ENCODE peak calls at places on chromosomes 7 and 10, in five cellular contexts. One of them, this sample, is unnamed.

GRCh38 chr7:87413029-87413428 is 62.5 kb downstream of the ABCB4 start:
- DNase-seq in fibroblast of lung: peak; percentile 45
- DNase-seq in PC-3: no peak
- DNase-seq in lower lobe of right lung: no peak
- DNase-seq in GM23338: no peak
- DNase-seq in this sample: no peak

GRCh38 chr10:27687326-27687725 is 58.3 kb downstream of the MKX start:
- DNase-seq in fibroblast of lung: peak; percentile 9
- DNase-seq in PC-3: peak; percentile 1
- DNase-seq in lower lobe of right lung: no peak
- DNase-seq in GM23338: no peak
- DNase-seq in this sample: no peak

GRCh38 chr7:106140406-106141173 is 28.5 kb upstream of the SYPL1 start:
- DNase-seq in fibroblast of lung: no peak
- DNase-seq in PC-3: no peak
- DNase-seq in lower lobe of right lung: no peak
- DNase-seq in GM23338: no peak
- DNase-seq in this sample: no peak

GRCh38 chr7:27122075-27122910 is 8.3 kb downstream of the HOXA4 start:
- DNase-seq in fibroblast of lung: peak; percentile 41
- DNase-seq in PC-3: no peak
- DNase-seq in lower lobe of right lung: no peak
- DNase-seq in GM23338: peak; percentile 47
- DNase-seq in this sample: no peak

GRCh38 chr10:43196981-43197833 is 59.0 kb downstream of the CSGALNACT2 start:
- DNase-seq in fibroblast of lung: no peak
- DNase-seq in PC-3: no peak
- DNase-seq in lower lobe of right lung: peak; percentile 35
- DNase-seq in GM23338: no peak
- DNase-seq in this sample: no peak

GRCh38 chr7:71829499-71829898 is 582.6 kb downstream of the CALN1 start:
- DNase-seq in fibroblast of lung: no peak
- DNase-seq in PC-3: no peak
- DNase-seq in lower lobe of right lung: no peak
- DNase-seq in GM23338: no peak
- DNase-seq in this sample: no peak

GRCh38 chr7:128863433-128863989 is 855 bp downstream of the ATP6V1F start:
- DNase-seq in fibroblast of lung: peak; percentile 75
- DNase-seq in PC-3: peak; percentile 69
- DNase-seq in lower lobe of right lung: no peak
- DNase-seq in GM23338: peak; percentile 90
- DNase-seq in this sample: peak; percentile 61

GRCh38 chr10:61992059-61992460 is 90.6 kb downstream of the ARID5B start:
- DNase-seq in fibroblast of lung: peak; percentile 72
- DNase-seq in PC-3: no peak
- DNase-seq in lower lobe of right lung: no peak
- DNase-seq in GM23338: no peak
- DNase-seq in this sample: no peak

GRCh38 chr10:118960166-118961090 is 69.1 kb upstream of the NANOS1 start:
- DNase-seq in fibroblast of lung: no peak
- DNase-seq in PC-3: peak; percentile 83
- DNase-seq in lower lobe of right lung: no peak
- DNase-seq in GM23338: no peak
- DNase-seq in this sample: no peak

GRCh38 chr10:34305189-34305588 is 509.9 kb downstream of the PARD3 start:
- DNase-seq in fibroblast of lung: no peak
- DNase-seq in PC-3: peak; percentile 70
- DNase-seq in lower lobe of right lung: peak; percentile 86
- DNase-seq in GM23338: peak; percentile 96
- DNase-seq in this sample: no peak

GRCh38 chr7:143892527-143893300 is 9.3 kb downstream of the TCAF1 start:
- DNase-seq in fibroblast of lung: peak; percentile 62
- DNase-seq in PC-3: peak; percentile 74
- DNase-seq in lower lobe of right lung: no peak
- DNase-seq in GM23338: peak; percentile 81
- DNase-seq in this sample: no peak

GRCh38 chr10:92208736-92209135 is 82.1 kb downstream of the CPEB3 start:
- DNase-seq in fibroblast of lung: peak; percentile 27
- DNase-seq in PC-3: peak; percentile 43
- DNase-seq in lower lobe of right lung: no peak
- DNase-seq in GM23338: no peak
- DNase-seq in this sample: peak; percentile 37

GRCh38 chr7:36157506-36158320 is 4.7 kb downstream of the EEPD1 start:
- DNase-seq in fibroblast of lung: no peak
- DNase-seq in PC-3: peak; percentile 77
- DNase-seq in lower lobe of right lung: no peak
- DNase-seq in GM23338: no peak
- DNase-seq in this sample: no peak

GRCh38 chr7:74254858-74255379 is 720 bp upstream of the RFC2 start:
- DNase-seq in fibroblast of lung: no peak
- DNase-seq in PC-3: no peak
- DNase-seq in lower lobe of right lung: no peak
- DNase-seq in GM23338: no peak
- DNase-seq in this sample: no peak

GRCh38 chr7:114026486-114027089 is 107.8 kb upstream of the PPP1R3A start:
- DNase-seq in fibroblast of lung: peak; percentile 76
- DNase-seq in PC-3: peak; percentile 82
- DNase-seq in lower lobe of right lung: no peak
- DNase-seq in GM23338: peak; percentile 86
- DNase-seq in this sample: no peak
- TF ChIP-seq CTCF in fibroblast of lung: peak; percentile 57
- TF ChIP-seq CTCF in PC-3: peak; percentile 65
- TF ChIP-seq CTCF in lower lobe of right lung: peak; percentile 67
- TF ChIP-seq CTCF in GM23338: peak; percentile 67
- TF ChIP-seq CTCF in this sample: peak; percentile 55

DNA sequence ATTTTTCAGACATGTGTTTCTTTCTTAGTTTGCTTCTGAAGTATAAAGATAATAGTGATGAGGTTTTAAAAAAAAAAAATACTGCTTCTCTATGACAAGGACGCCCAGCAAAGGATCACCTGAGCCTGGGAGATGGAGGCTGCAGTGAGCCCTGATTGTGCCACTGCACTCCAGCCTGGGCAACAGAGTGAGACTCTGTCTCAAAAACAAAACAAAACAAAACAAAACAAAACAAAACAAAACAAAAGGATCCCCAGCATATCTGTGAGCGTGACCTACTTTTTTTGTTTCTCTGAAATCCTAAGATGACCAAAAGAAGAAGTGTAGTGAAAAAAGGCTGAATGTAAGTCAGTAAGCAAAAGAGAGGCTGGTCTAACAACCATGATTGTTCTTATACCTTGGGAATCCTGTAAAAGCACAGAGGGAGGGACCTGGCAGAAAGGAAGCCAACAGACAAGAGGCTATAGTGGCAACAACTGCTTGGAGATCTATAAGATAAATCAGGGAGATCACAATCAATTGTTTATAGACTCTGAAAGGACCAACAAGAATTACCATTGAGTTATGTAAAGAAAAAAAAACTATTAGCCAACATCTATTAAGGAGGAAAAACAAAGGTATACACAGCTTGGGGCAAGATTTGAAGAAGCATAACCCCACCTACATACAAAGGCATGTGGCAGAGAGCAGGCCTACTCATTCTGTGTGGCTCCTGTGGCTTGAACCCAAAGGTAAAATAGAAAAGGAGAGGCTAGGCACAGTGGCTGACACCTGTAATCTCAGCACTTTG is 255.2 kb upstream of the KLF14 start:
- DNase-seq in fibroblast of lung: no peak
- DNase-seq in PC-3: no peak
- DNase-seq in lower lobe of right lung: no peak
- DNase-seq in GM23338: no peak
- DNase-seq in this sample: no peak
- H3K4me3 ChIP-seq in fibroblast of lung: no peak overlapping the region
- H3K4me3 ChIP-seq in PC-3: no peak overlapping the region
- H3K4me3 ChIP-seq in lower lobe of right lung: no peak overlapping the region
- H3K4me3 ChIP-seq in GM23338: no peak overlapping the region
- H3K4me3 ChIP-seq in this sample: no peak overlapping the region

GRCh38 chr10:115125505-115125904 is 32.3 kb downstream of the ATRNL1 start:
- DNase-seq in fibroblast of lung: no peak
- DNase-seq in PC-3: no peak
- DNase-seq in lower lobe of right lung: no peak
- DNase-seq in GM23338: no peak
- DNase-seq in this sample: no peak

DNA sequence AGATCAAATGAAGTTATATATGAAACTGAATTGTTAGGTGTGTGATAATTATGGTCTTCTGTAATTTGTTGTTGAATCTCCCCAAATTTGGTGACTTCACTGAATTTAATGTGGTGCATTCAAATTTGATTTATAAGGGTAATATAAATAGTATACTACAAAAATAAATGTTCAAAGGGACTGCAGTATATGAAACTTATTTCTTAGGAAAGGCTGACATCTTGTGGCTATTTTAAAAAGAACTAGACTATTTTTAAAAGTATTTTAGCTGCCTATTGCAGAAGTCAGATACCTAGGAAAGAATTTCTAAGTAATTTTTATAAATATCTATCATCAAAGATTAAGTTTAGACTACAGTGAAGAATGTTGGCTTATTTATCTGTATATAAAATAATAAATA is 36.6 kb downstream of the ATRNL1 start:
- DNase-seq in fibroblast of lung: peak; percentile 67
- DNase-seq in PC-3: peak; percentile 59
- DNase-seq in lower lobe of right lung: no peak
- DNase-seq in GM23338: peak; percentile 57
- DNase-seq in this sample: no peak
- TF ChIP-seq CTCF in fibroblast of lung: peak; percentile 8
- TF ChIP-seq CTCF in PC-3: peak; percentile 46
- TF ChIP-seq CTCF in lower lobe of right lung: peak; percentile 26
- TF ChIP-seq CTCF in GM23338: peak; percentile 60
- TF ChIP-seq CTCF in this sample: no peak

GRCh38 chr10:22436526-22436892 is 91.2 kb downstream of the SPAG6 start:
- DNase-seq in fibroblast of lung: no peak
- DNase-seq in PC-3: no peak
- DNase-seq in lower lobe of right lung: no peak
- DNase-seq in GM23338: no peak
- DNase-seq in this sample: no peak
- H3K4me3 ChIP-seq in fibroblast of lung: peak overlapping the region; percentile 62
- H3K4me3 ChIP-seq in PC-3: peak overlapping the region; percentile 93
- H3K4me3 ChIP-seq in lower lobe of right lung: peak overlapping the region; percentile 82
- H3K4me3 ChIP-seq in GM23338: peak overlapping the region; percentile 78
- H3K4me3 ChIP-seq in this sample: peak overlapping the region; percentile 70